ENCODE peak calls at places on chromosomes 11 and 22, in six cellular contexts. W is effector memory CD4-positive, alpha-beta T cell; Q is Karpas-422; E is left ventricle myocardium inferior; G is HCT116; A is MM.1S. R is an unnamed sample.

GRCh38 chr11:1226226-1226961 is 3.5 kb downstream of the MUC5B start:
- DNase-seq in Q (peak; percentile 47), E (peak; percentile 11), A (no peak), W (no peak), G (no peak), R (no peak)

GRCh38 chr22:29587938-29588699 is 7.2 kb upstream of the NIPSNAP1 start:
- DNase-seq in W (no peak), E (no peak), Q (no peak), G (no peak), A (no peak), R (peak; percentile 54)

GRCh38 chr11:109423114-109423859 is 1.3 kb downstream of the C11orf87 start:
- DNase-seq in W (no peak), E (no peak), Q (no peak), G (no peak), A (no peak), R (no peak)

GRCh38 chr11:36108812-36109498 is 165.1 kb downstream of the LDLRAD3 start:
- DNase-seq in E (no peak), A (no peak), Q (no peak), G (no peak), W (no peak), R (no peak)

GRCh38 chr11:34358258-34358665 is 452 bp upstream of the ABTB2 start:
- DNase-seq in G (peak; percentile 65), W (no peak), Q (no peak), A (no peak), E (peak; percentile 58), R (peak; percentile 52)

GRCh38 chr22:29457730-29458129 is 19.3 kb downstream of the RFPL1 start:
- DNase-seq in A (peak; percentile 47), G (peak; percentile 70), W (no peak), Q (peak; percentile 83), E (no peak), R (no peak)

GRCh38 chr22:44338906-44339305 is 26.2 kb upstream of the SHISAL1 start:
- DNase-seq in G (no peak), E (no peak), W (no peak), A (peak; percentile 48), Q (no peak), R (no peak)

GRCh38 chr11:72789493-72790131 is 4.2 kb downstream of the STARD10 start:
- DNase-seq in Q (no peak), A (no peak), G (no peak), W (no peak), E (peak; percentile 68), R (no peak)

GRCh38 chr11:75241906-75242644 is 1.5 kb downstream of the TPBGL start:
- DNase-seq in W (no peak), A (no peak), Q (no peak), G (no peak), E (no peak), R (no peak)

GRCh38 chr11:128544625-128545024 is 42.7 kb downstream of the ETS1 start:
- DNase-seq in W (no peak), G (no peak), A (no peak), E (no peak), Q (no peak), R (no peak)

GRCh38 chr11:19359425-19360000 is 118.8 kb upstream of the E2F8 start:
- DNase-seq in Q (no peak), G (no peak), A (no peak), E (no peak), W (no peak), R (no peak)

GRCh38 chr11:67442504-67443398 is 525 bp downstream of the CORO1B start:
- DNase-seq in W (no peak), A (no peak), G (no peak), E (no peak), Q (peak; percentile 64), R (no peak)

GRCh38 chr11:2805388-2806057 is 80.1 kb downstream of the CDKN1C start:
- DNase-seq in A (no peak), Q (no peak), E (no peak), W (no peak), G (no peak), R (no peak)

GRCh38 chr11:34744511-34744910 is 123.6 kb downstream of the EHF start:
- DNase-seq in A (no peak), G (no peak), E (no peak), Q (no peak), W (no peak), R (no peak)

GRCh38 chr22:24810043-24810749 is 4.2 kb downstream of the SGSM1 start:
- DNase-seq in G (no peak), E (no peak), W (no peak), A (no peak), Q (no peak), R (no peak)

GRCh38 chr22:32693102-32693501 is 108.4 kb upstream of the TIMP3 start:
- DNase-seq in E (no peak), G (no peak), Q (no peak), A (no peak), W (no peak), R (no peak)

GRCh38 chr11:1259561-1259960 is 36.7 kb downstream of the MUC5B start:
- DNase-seq in A (no peak), G (no peak), W (no peak), Q (no peak), E (no peak), R (no peak)

DNA sequence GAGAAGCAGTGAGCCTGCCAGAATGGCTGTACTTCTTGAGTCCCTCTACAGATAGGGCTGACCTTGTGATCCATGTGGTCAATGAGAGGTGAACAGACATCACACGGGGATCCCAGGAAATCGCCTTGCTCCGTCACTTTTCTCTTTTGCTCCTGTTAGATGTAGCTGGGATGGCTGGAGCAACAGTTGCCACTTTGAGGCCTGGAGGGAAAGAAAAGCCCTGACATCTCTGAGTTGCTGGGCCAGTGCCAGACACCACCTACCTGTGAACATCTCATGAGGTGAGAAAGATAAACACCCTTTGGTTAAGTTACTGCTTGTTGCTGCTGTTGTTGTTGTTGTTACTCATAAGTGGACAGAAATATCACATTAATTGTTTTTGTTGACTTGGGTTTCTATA is 840.3 kb downstream of the TBC1D22A start:
- DNase-seq in Q (no peak), G (no peak), W (no peak), A (no peak), E (no peak), R (no peak)
- H3K9me3 ChIP-seq in Q (no peaks in the 10 kb centered on the region), G (no peaks in the 10 kb centered on the region), W (no peaks in the 10 kb centered on the region), A (no peaks in the 10 kb centered on the region), E (no peaks in the 10 kb centered on the region), R (no peaks in the 10 kb centered on the region)

GRCh38 chr11:46674463-46675287 is 25.7 kb downstream of the ARHGAP1 start:
- DNase-seq in E (peak; percentile 55), Q (no peak), A (no peak), W (no peak), G (no peak), R (no peak)
- H3K27ac ChIP-seq in E (peak overlapping the region; percentile 88), Q (peak overlapping the region; percentile 35), A (no peak overlapping the region), W (peak overlapping the region; percentile 40), G (no peak overlapping the region), R (no peak overlapping the region)

GRCh38 chr22:49629586-49630447 is 197.9 kb downstream of the BRD1 start:
- DNase-seq in A (no peak), W (no peak), Q (no peak), E (no peak), G (no peak), R (no peak)

GRCh38 chr22:49630448-49630946 is 197.2 kb downstream of the BRD1 start:
- DNase-seq in G (no peak), E (no peak), Q (no peak), A (no peak), W (no peak), R (no peak)

GRCh38 chr22:49628351-49629023 is 199.2 kb downstream of the BRD1 start:
- DNase-seq in A (no peak), E (no peak), Q (no peak), W (no peak), G (no peak), R (no peak)

GRCh38 chr22:49627217-49628181 is 200.2 kb downstream of the BRD1 start:
- DNase-seq in E (no peak), A (no peak), Q (no peak), G (no peak), W (no peak), R (peak; percentile 13)

DNA sequence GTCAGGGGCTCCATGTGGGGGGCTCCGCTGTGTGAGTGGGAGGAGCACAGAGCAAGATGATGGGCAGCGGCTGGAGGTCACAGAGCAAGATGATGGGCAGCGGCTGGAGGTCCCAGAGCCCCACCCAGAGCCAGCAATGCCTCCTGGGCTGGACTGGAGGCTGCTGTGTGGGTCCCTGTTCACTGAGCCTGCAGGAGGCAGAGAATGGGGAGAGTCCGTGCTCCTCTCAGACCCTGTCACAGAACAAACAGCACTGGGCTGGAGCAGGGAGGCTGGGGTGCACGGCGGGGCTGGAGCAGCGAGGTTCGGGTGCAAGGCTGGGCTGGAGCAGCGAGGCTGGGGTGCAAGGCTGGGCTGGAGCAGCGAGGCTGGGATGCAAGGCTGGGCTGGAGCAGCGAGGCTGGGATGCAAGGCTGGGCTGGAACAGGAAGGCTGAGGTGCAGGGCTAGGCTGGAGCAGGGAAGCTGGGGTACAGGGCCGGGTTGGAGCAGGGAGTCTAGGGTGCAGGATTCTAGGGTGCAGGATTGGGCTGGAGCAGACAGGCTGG is 198.6 kb downstream of the BRD1 start:
- DNase-seq in Q (no peak), W (no peak), E (no peak), A (no peak), G (no peak), R (no peak)
- H3K9me3 ChIP-seq in Q (no peaks in the 10 kb centered on the region), W (no peaks in the 10 kb centered on the region), E (no peaks in the 10 kb centered on the region), A (no peaks in the 10 kb centered on the region), G (no peaks in the 10 kb centered on the region), R (no peaks in the 10 kb centered on the region)

DNA sequence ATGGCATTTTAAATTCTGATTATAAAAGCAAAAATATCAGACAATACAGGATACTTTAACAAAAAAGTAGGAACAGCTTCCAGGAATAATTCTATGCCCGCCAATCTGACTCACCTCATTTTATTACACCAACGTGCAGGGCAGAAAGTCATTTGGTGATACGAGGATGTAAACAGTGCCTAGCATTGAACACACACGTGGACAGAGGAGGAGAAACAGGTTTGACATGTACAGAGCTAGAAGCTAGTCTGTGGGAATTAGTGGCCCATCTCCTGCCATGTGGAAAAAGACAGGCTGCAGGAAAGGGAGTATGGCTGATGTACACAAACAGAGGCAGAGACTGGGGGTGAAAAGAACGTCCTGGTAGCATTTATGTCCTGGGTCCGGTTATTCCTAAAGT is 9.0 kb upstream of the SPINDOC start:
- DNase-seq in Q (no peak), W (no peak), G (peak; percentile 37), E (no peak), A (no peak), R (no peak)
- H3K27ac ChIP-seq in Q (no peak overlapping the region), W (no peak overlapping the region), G (no peak overlapping the region), E (no peak overlapping the region), A (no peak overlapping the region), R (no peak overlapping the region)